ENCODE peak calls at places on chromosomes 16 and 17, in eight cellular contexts. L is hepatocyte, H is H1, N is upper lobe of right lung, U is WTC11, R is fibroblast of pulmonary artery, V is Calu3, T is tibial nerve. I is an unnamed sample.
A peak's percentile ranks its signal among the peaks of the same experiment; 100 is the strongest.

GRCh38 chr17:42521036-42521435 is 15.0 kb upstream of the NAGLU start:
- DNase-seq in U (no peak), V (no peak), L (no peak), R (no peak), N (no peak), H (no peak), T (no peak), I (no peak)

GRCh38 chr17:30920683-30921543 is 832 bp upstream of the ADAP2 start:
- DNase-seq in U (no peak), V (no peak), R (no peak), N (peak; percentile 3), H (no peak), L (no peak), T (no peak), I (no peak)

GRCh38 chr17:36858119-36859002 is 78.9 kb upstream of the LHX1 start:
- DNase-seq in V (peak; percentile 60), N (no peak), T (no peak), H (no peak), R (no peak), U (no peak), L (no peak), I (no peak)

GRCh38 chr17:57296231-57296630 is 39.9 kb downstream of the MSI2 start:
- DNase-seq in V (no peak), N (no peak), H (no peak), U (no peak), T (no peak), R (no peak), L (no peak), I (no peak)

GRCh38 chr17:47693667-47694017 is 319 bp upstream of the TBKBP1 start:
- DNase-seq in V (no peak), T (no peak), R (no peak), U (no peak), H (no peak), N (no peak), L (no peak), I (peak; percentile 28)

GRCh38 chr16:53967172-53967571 is 263.2 kb downstream of the FTO start:
- DNase-seq in N (no peak), R (no peak), T (no peak), L (no peak), V (no peak), U (no peak), H (no peak), I (no peak)

GRCh38 chr16:85587763-85588474 is 25.2 kb upstream of the GSE1 start:
- DNase-seq in R (no peak), T (no peak), V (no peak), U (no peak), N (no peak), L (no peak), H (no peak), I (no peak)

GRCh38 chr16:31215287-31216115 is 1.4 kb downstream of the PYDC1 start:
- DNase-seq in V (peak; percentile 66), R (peak; percentile 56), T (no peak), N (peak; percentile 82), L (peak; percentile 76), U (peak; percentile 89), H (peak; percentile 86), I (peak; percentile 59)

GRCh38 chr16:81940781-81941560 is 70.3 kb downstream of the SDR42E1 start:
- DNase-seq in L (peak; percentile 50), N (no peak), U (no peak), V (peak; percentile 58), H (peak; percentile 45), R (peak; percentile 78), T (no peak), I (no peak)
- TF ChIP-seq CTCF in L (peak; percentile 61), N (peak; percentile 58), U (peak; percentile 10), V (peak; percentile 47), H (peak; percentile 20), R (peak; percentile 61), T (peak; percentile 27), I (no peak)

GRCh38 chr16:1533443-1533951 is at the start of gene TMEM204:
- DNase-seq in T (peak; percentile 49), R (peak; percentile 68), N (peak; percentile 80), V (no peak), U (no peak), H (no peak), L (no peak), I (no peak)

GRCh38 chr16:1532771-1533170 is 695 bp upstream of the TMEM204 start:
- DNase-seq in N (no peak), L (no peak), U (no peak), T (no peak), R (no peak), V (no peak), H (no peak), I (no peak)

GRCh38 chr16:1535391-1536291 is 2.2 kb downstream of the TMEM204 start:
- DNase-seq in H (no peak), U (no peak), V (no peak), T (no peak), N (peak; percentile 63), R (no peak), L (no peak), I (no peak)

GRCh38 chr16:1532081-1532760 is 1.2 kb upstream of the TMEM204 start:
- DNase-seq in U (no peak), L (no peak), R (no peak), H (no peak), N (no peak), V (no peak), T (peak; percentile 70), I (no peak)

DNA sequence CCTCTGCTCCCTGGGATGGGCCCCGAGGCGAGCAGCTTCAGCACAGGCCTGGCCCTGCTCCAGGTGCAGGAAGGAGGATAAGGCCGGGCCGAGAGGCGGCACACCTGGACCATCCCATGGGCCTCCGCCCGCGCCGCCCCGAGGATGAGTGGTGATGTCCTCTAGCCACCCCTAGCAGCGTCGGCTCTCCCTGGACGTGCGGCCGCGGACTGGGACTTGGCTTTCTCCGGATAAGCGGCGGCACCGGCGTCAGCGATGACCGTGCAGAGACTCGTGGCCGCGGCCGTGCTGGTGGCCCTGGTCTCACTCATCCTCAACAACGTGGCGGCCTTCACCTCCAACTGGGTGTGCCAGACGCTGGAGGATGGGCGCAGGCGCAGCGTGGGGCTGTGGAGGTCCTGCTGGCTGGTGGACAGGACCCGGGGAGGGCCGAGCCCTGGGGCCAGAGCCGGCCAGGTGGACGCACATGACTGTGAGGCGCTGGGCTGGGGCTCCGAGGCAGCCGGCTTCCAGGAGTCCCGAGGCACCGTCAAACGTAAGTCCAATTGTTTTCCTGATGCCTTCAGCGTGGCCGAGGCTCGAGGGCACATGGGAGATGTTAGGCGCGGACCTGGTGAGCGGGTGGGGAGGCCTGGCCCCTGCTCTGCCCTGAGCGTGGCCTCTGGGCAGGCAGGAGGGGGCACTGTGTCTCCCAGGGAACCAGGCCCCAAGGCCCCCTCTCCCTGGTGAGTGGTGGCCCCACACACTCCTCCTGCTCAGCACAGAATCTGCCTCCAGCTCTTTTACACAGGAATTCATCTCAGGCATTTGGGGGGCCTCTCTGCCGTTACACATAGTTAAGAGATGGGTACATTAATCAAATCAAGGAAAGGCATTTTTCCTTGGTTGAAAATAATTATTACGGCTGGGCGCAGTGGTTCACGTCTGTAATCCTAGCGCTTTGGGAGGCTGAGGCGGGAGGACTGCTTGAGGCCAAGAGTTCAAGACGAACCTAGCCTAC is 855 bp downstream of the TMEM204 start:
- DNase-seq in L (no peak), R (no peak), N (no peak), V (no peak), H (no peak), U (no peak), T (no peak), I (no peak)
- TF ChIP-seq CTCF in L (no peak), R (no peak), N (no peak), V (no peak), H (no peak), U (no peak), T (no peak), I (no peak)

DNA sequence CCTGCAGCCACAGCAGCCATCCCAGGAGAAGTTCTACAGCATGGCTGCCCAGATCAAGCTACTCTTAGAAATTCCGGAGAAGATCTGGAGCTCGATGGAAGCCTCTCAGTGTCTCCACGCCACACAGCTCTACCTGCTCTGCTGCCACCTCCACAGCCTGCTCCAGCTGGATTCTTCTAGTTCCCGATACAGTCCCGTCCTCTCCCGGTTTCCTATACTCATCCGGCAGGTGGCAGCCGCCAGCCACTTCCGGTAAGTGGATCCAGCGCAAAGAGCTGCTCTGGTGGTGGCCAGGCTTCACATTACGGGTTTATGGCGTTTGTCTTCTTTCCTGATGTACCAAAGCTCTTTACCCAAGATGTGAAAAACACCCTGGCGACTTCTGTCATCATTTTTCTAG is 3.6 kb downstream of the COG1 start:
- DNase-seq in H (peak; percentile 53), T (no peak), R (peak; percentile 42), N (no peak), V (no peak), L (peak; percentile 57), U (peak; percentile 50), I (no peak)
- TF ChIP-seq CTCF in H (peak; percentile 48), T (peak; percentile 15), R (peak; percentile 41), N (peak; percentile 31), V (no peak), L (peak; percentile 35), U (no peak), I (peak; percentile 8)

GRCh38 chr17:51435171-51435552 is 174.8 kb downstream of the UTP18 start:
- DNase-seq in L (no peak), U (no peak), H (no peak), T (no peak), N (no peak), R (no peak), V (no peak), I (no peak)

GRCh38 chr17:51430581-51430980 is 170.2 kb downstream of the UTP18 start:
- DNase-seq in H (no peak), R (no peak), N (no peak), V (no peak), L (no peak), T (no peak), U (no peak), I (no peak)

GRCh38 chr17:51434434-51435170 is 174.3 kb downstream of the UTP18 start:
- DNase-seq in T (no peak), H (no peak), V (peak; percentile 56), N (no peak), R (no peak), L (no peak), U (no peak), I (no peak)

GRCh38 chr17:51439395-51440229 is 179.3 kb downstream of the UTP18 start:
- DNase-seq in T (no peak), N (no peak), H (no peak), V (no peak), L (peak; percentile 61), R (peak; percentile 15), U (no peak), I (no peak)

GRCh38 chr17:51435641-51436091 is 175.3 kb downstream of the UTP18 start:
- DNase-seq in L (peak; percentile 84), H (peak; percentile 72), U (peak; percentile 79), R (peak; percentile 14), V (peak; percentile 87), N (peak; percentile 69), T (peak; percentile 17), I (peak; percentile 21)
- TF ChIP-seq CTCF in L (peak; percentile 48), H (peak; percentile 81), U (peak; percentile 38), R (peak; percentile 22), V (peak; percentile 58), N (peak; percentile 37), T (no peak), I (peak; percentile 46)